ENCODE peak calls at places on chromosomes 11 and 22, in eight cellular contexts. One of them, this sample, is unnamed. For H3K27me3, the result is how much of the 10 kb centered on the place peaks cover.

GRCh38 chr11:59865031-59865430 is 1.3 kb downstream of the TCN1 start:
- DNase-seq in dorsolateral prefrontal cortex: no peak
- DNase-seq in right lobe of liver: no peak
- DNase-seq in body of pancreas: no peak
- DNase-seq in bronchial epithelial cell: peak
- DNase-seq in iPS DF 6.9: no peak
- DNase-seq in heart left ventricle: no peak
- DNase-seq in fibroblast of lung: peak
- DNase-seq in this sample: no peak

GRCh38 chr11:67372993-67373915 is at the start of gene CLCF1:
- DNase-seq in dorsolateral prefrontal cortex: no peak
- DNase-seq in right lobe of liver: peak
- DNase-seq in body of pancreas: peak
- DNase-seq in bronchial epithelial cell: peak
- DNase-seq in iPS DF 6.9: no peak
- DNase-seq in heart left ventricle: peak
- DNase-seq in fibroblast of lung: peak
- DNase-seq in this sample: peak

GRCh38 chr11:64545605-64546004 is 45.4 kb upstream of the SLC22A12 start:
- DNase-seq in dorsolateral prefrontal cortex: no peak
- DNase-seq in right lobe of liver: peak
- DNase-seq in body of pancreas: no peak
- DNase-seq in bronchial epithelial cell: peak
- DNase-seq in iPS DF 6.9: no peak
- DNase-seq in heart left ventricle: no peak
- DNase-seq in fibroblast of lung: peak
- DNase-seq in this sample: peak

GRCh38 chr22:25027959-25028840 is 75.7 kb downstream of the KIAA1671 start:
- DNase-seq in dorsolateral prefrontal cortex: no peak
- DNase-seq in right lobe of liver: no peak
- DNase-seq in body of pancreas: no peak
- DNase-seq in bronchial epithelial cell: no peak
- DNase-seq in iPS DF 6.9: no peak
- DNase-seq in heart left ventricle: peak
- DNase-seq in fibroblast of lung: no peak
- DNase-seq in this sample: peak

GRCh38 chr11:58503361-58503856 is 4.5 kb downstream of the OR5B21 start:
- DNase-seq in dorsolateral prefrontal cortex: no peak
- DNase-seq in right lobe of liver: no peak
- DNase-seq in body of pancreas: no peak
- DNase-seq in bronchial epithelial cell: peak
- DNase-seq in iPS DF 6.9: no peak
- DNase-seq in heart left ventricle: no peak
- DNase-seq in fibroblast of lung: peak
- DNase-seq in this sample: peak

GRCh38 chr11:76588455-76589325 is 81.9 kb downstream of the LRRC32 start:
- DNase-seq in dorsolateral prefrontal cortex: no peak
- DNase-seq in right lobe of liver: peak
- DNase-seq in body of pancreas: no peak
- DNase-seq in bronchial epithelial cell: no peak
- DNase-seq in iPS DF 6.9: no peak
- DNase-seq in heart left ventricle: peak
- DNase-seq in fibroblast of lung: no peak
- DNase-seq in this sample: peak

GRCh38 chr11:66489636-66490035 is 9.4 kb downstream of the DPP3 start:
- DNase-seq in dorsolateral prefrontal cortex: no peak
- DNase-seq in right lobe of liver: no peak
- DNase-seq in body of pancreas: no peak
- DNase-seq in bronchial epithelial cell: no peak
- DNase-seq in iPS DF 6.9: no peak
- DNase-seq in heart left ventricle: no peak
- DNase-seq in fibroblast of lung: no peak
- DNase-seq in this sample: no peak

GRCh38 chr11:135075740-135076139 is 663.7 kb upstream of the B3GAT1 start:
- DNase-seq in dorsolateral prefrontal cortex: no peak
- DNase-seq in right lobe of liver: no peak
- DNase-seq in body of pancreas: peak
- DNase-seq in bronchial epithelial cell: peak
- DNase-seq in iPS DF 6.9: no peak
- DNase-seq in heart left ventricle: no peak
- DNase-seq in fibroblast of lung: peak
- DNase-seq in this sample: peak

GRCh38 chr11:75574698-75575265 is 12.7 kb downstream of the SERPINH1 start:
- DNase-seq in dorsolateral prefrontal cortex: no peak
- DNase-seq in right lobe of liver: peak
- DNase-seq in body of pancreas: no peak
- DNase-seq in bronchial epithelial cell: no peak
- DNase-seq in iPS DF 6.9: no peak
- DNase-seq in heart left ventricle: no peak
- DNase-seq in fibroblast of lung: no peak
- DNase-seq in this sample: no peak

GRCh38 chr11:2804189-2804588 is 81.4 kb downstream of the CDKN1C start:
- DNase-seq in dorsolateral prefrontal cortex: peak
- DNase-seq in right lobe of liver: no peak
- DNase-seq in body of pancreas: no peak
- DNase-seq in bronchial epithelial cell: no peak
- DNase-seq in iPS DF 6.9: no peak
- DNase-seq in heart left ventricle: no peak
- DNase-seq in fibroblast of lung: no peak
- DNase-seq in this sample: no peak

GRCh38 chr11:62472063-62472884 is 53.4 kb downstream of the SCGB1A1 start:
- DNase-seq in dorsolateral prefrontal cortex: no peak
- DNase-seq in right lobe of liver: no peak
- DNase-seq in body of pancreas: no peak
- DNase-seq in bronchial epithelial cell: peak
- DNase-seq in iPS DF 6.9: no peak
- DNase-seq in heart left ventricle: no peak
- DNase-seq in fibroblast of lung: peak
- DNase-seq in this sample: peak

GRCh38 chr11:117618273-117618672 is 178.7 kb downstream of the DSCAML1 start:
- DNase-seq in dorsolateral prefrontal cortex: no peak
- DNase-seq in right lobe of liver: no peak
- DNase-seq in body of pancreas: no peak
- DNase-seq in bronchial epithelial cell: peak
- DNase-seq in iPS DF 6.9: no peak
- DNase-seq in heart left ventricle: no peak
- DNase-seq in fibroblast of lung: no peak
- DNase-seq in this sample: no peak

GRCh38 chr11:9796276-9796675 is 132.4 kb downstream of the SWAP70 start:
- DNase-seq in dorsolateral prefrontal cortex: no peak
- DNase-seq in right lobe of liver: no peak
- DNase-seq in body of pancreas: no peak
- DNase-seq in bronchial epithelial cell: no peak
- DNase-seq in iPS DF 6.9: no peak
- DNase-seq in heart left ventricle: no peak
- DNase-seq in fibroblast of lung: no peak
- DNase-seq in this sample: no peak

GRCh38 chr22:22245935-22246525 is 1.4 kb downstream of the VPREB1 start:
- DNase-seq in dorsolateral prefrontal cortex: no peak
- DNase-seq in right lobe of liver: no peak
- DNase-seq in body of pancreas: no peak
- DNase-seq in bronchial epithelial cell: no peak
- DNase-seq in iPS DF 6.9: no peak
- DNase-seq in heart left ventricle: no peak
- DNase-seq in fibroblast of lung: no peak
- DNase-seq in this sample: no peak

GRCh38 chr22:22243033-22243680 is 1.4 kb upstream of the VPREB1 start:
- DNase-seq in dorsolateral prefrontal cortex: no peak
- DNase-seq in right lobe of liver: no peak
- DNase-seq in body of pancreas: no peak
- DNase-seq in bronchial epithelial cell: no peak
- DNase-seq in iPS DF 6.9: no peak
- DNase-seq in heart left ventricle: no peak
- DNase-seq in fibroblast of lung: no peak
- DNase-seq in this sample: no peak

GRCh38 chr22:22244337-22245250 is at the start of gene VPREB1:
- DNase-seq in dorsolateral prefrontal cortex: no peak
- DNase-seq in right lobe of liver: no peak
- DNase-seq in body of pancreas: no peak
- DNase-seq in bronchial epithelial cell: no peak
- DNase-seq in iPS DF 6.9: no peak
- DNase-seq in heart left ventricle: no peak
- DNase-seq in fibroblast of lung: no peak
- DNase-seq in this sample: peak

GRCh38 chr22:22246706-22247105 is 2.1 kb downstream of the VPREB1 start:
- DNase-seq in dorsolateral prefrontal cortex: no peak
- DNase-seq in right lobe of liver: no peak
- DNase-seq in body of pancreas: no peak
- DNase-seq in bronchial epithelial cell: no peak
- DNase-seq in iPS DF 6.9: no peak
- DNase-seq in heart left ventricle: no peak
- DNase-seq in fibroblast of lung: no peak
- DNase-seq in this sample: no peak

GRCh38 chr22:22245256-22245909 is 797 bp downstream of the VPREB1 start:
- DNase-seq in dorsolateral prefrontal cortex: no peak
- DNase-seq in right lobe of liver: no peak
- DNase-seq in body of pancreas: no peak
- DNase-seq in bronchial epithelial cell: no peak
- DNase-seq in iPS DF 6.9: no peak
- DNase-seq in heart left ventricle: no peak
- DNase-seq in fibroblast of lung: no peak
- DNase-seq in this sample: no peak
- H3K27me3 ChIP-seq in dorsolateral prefrontal cortex: under half
- H3K27me3 ChIP-seq in right lobe of liver: under half
- H3K27me3 ChIP-seq in body of pancreas: under half
- H3K27me3 ChIP-seq in bronchial epithelial cell: under half
- H3K27me3 ChIP-seq in iPS DF 6.9: half or more
- H3K27me3 ChIP-seq in heart left ventricle: under half
- H3K27me3 ChIP-seq in fibroblast of lung: under half
- H3K27me3 ChIP-seq in this sample: under half

GRCh38 chr11:33377852-33378385 is 120.7 kb downstream of the HIPK3 start:
- DNase-seq in dorsolateral prefrontal cortex: no peak
- DNase-seq in right lobe of liver: no peak
- DNase-seq in body of pancreas: no peak
- DNase-seq in bronchial epithelial cell: no peak
- DNase-seq in iPS DF 6.9: no peak
- DNase-seq in heart left ventricle: no peak
- DNase-seq in fibroblast of lung: peak
- DNase-seq in this sample: no peak
- H3K27me3 ChIP-seq in dorsolateral prefrontal cortex: under half
- H3K27me3 ChIP-seq in right lobe of liver: under half
- H3K27me3 ChIP-seq in body of pancreas: under half
- H3K27me3 ChIP-seq in bronchial epithelial cell: under half
- H3K27me3 ChIP-seq in iPS DF 6.9: under half
- H3K27me3 ChIP-seq in heart left ventricle: under half
- H3K27me3 ChIP-seq in fibroblast of lung: under half
- H3K27me3 ChIP-seq in this sample: under half

DNA sequence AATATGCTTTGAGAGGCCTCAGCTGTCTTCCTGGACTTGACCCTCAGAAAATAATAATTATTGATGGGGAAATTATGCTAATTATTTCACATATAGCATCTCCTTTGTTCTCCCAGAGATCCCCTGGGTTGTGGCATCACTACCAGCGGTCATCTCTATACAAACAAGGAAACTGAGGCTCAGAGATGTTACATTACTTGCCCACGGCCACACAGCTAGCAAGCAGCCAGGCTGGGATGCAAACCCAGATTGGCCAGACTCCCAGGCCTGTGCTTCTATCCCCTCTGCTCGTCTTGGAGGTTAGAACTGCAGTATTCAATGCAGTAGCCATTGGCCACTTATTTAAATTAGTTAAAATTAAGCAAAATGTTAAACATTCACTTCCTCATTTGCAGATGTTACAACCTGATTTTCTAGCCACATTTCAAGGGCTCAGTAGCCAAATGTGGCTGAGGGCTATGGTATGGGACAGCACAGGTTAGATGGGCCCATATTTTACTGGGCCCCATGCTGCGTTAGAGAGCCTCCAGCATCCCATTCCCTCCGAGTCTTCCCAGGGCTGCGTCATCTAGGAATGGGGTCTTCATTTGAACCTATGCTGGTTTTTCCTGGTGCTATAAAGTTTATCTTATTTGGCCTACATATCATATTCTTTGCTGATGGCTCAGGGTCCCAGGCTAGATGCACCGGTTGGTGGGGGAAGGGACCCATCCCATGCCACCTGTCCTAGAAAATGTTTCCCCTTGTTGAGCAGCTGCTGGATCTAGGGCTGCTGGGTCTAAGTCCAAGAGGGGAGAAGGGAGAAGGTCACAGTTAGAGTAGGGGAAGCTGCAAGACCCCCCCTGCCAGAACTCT is 2.2 kb downstream of the SLC35C1 start:
- DNase-seq in dorsolateral prefrontal cortex: no peak
- DNase-seq in right lobe of liver: no peak
- DNase-seq in body of pancreas: no peak
- DNase-seq in bronchial epithelial cell: no peak
- DNase-seq in iPS DF 6.9: no peak
- DNase-seq in heart left ventricle: peak
- DNase-seq in fibroblast of lung: no peak
- DNase-seq in this sample: no peak
- H3K27me3 ChIP-seq in dorsolateral prefrontal cortex: under half
- H3K27me3 ChIP-seq in right lobe of liver: under half
- H3K27me3 ChIP-seq in body of pancreas: under half
- H3K27me3 ChIP-seq in bronchial epithelial cell: under half
- H3K27me3 ChIP-seq in iPS DF 6.9: under half
- H3K27me3 ChIP-seq in heart left ventricle: under half
- H3K27me3 ChIP-seq in fibroblast of lung: under half
- H3K27me3 ChIP-seq in this sample: under half

GRCh38 chr22:39661501-39661841 is 90.9 kb downstream of the CACNA1I start:
- DNase-seq in dorsolateral prefrontal cortex: no peak
- DNase-seq in right lobe of liver: no peak
- DNase-seq in body of pancreas: no peak
- DNase-seq in bronchial epithelial cell: no peak
- DNase-seq in iPS DF 6.9: no peak
- DNase-seq in heart left ventricle: no peak
- DNase-seq in fibroblast of lung: no peak
- DNase-seq in this sample: no peak

GRCh38 chr22:39661842-39662676 is 91.5 kb downstream of the CACNA1I start:
- DNase-seq in dorsolateral prefrontal cortex: no peak
- DNase-seq in right lobe of liver: no peak
- DNase-seq in body of pancreas: peak
- DNase-seq in bronchial epithelial cell: peak
- DNase-seq in iPS DF 6.9: no peak
- DNase-seq in heart left ventricle: no peak
- DNase-seq in fibroblast of lung: no peak
- DNase-seq in this sample: no peak

GRCh38 chr22:39664485-39665200 is 94.1 kb downstream of the CACNA1I start:
- DNase-seq in dorsolateral prefrontal cortex: no peak
- DNase-seq in right lobe of liver: no peak
- DNase-seq in body of pancreas: peak
- DNase-seq in bronchial epithelial cell: no peak
- DNase-seq in iPS DF 6.9: no peak
- DNase-seq in heart left ventricle: no peak
- DNase-seq in fibroblast of lung: no peak
- DNase-seq in this sample: no peak

GRCh38 chr22:39663751-39664150 is 93.2 kb downstream of the CACNA1I start:
- DNase-seq in dorsolateral prefrontal cortex: no peak
- DNase-seq in right lobe of liver: no peak
- DNase-seq in body of pancreas: no peak
- DNase-seq in bronchial epithelial cell: no peak
- DNase-seq in iPS DF 6.9: no peak
- DNase-seq in heart left ventricle: no peak
- DNase-seq in fibroblast of lung: no peak
- DNase-seq in this sample: no peak

DNA sequence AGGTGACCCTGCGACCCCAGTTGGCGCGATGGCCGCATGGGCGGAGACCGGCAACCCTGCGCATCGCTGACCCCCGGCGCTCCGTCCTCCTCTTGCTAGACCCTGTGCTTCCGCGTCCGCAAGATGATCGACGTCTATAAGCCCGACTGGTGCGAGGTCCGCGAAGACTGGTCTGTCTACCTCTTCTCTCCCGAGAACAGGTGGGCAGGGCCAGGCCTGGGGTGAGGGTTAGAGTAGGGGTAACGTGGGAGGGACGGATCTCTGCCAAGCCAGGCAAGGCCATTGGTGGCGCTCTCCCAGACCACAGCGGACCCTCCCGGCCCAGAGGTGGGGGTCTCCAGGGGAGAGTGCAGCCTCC is 92.1 kb downstream of the CACNA1I start:
- DNase-seq in dorsolateral prefrontal cortex: no peak
- DNase-seq in right lobe of liver: no peak
- DNase-seq in body of pancreas: no peak
- DNase-seq in bronchial epithelial cell: no peak
- DNase-seq in iPS DF 6.9: no peak
- DNase-seq in heart left ventricle: no peak
- DNase-seq in fibroblast of lung: no peak
- DNase-seq in this sample: no peak
- H3K27me3 ChIP-seq in dorsolateral prefrontal cortex: under half
- H3K27me3 ChIP-seq in right lobe of liver: under half
- H3K27me3 ChIP-seq in body of pancreas: under half
- H3K27me3 ChIP-seq in bronchial epithelial cell: under half
- H3K27me3 ChIP-seq in iPS DF 6.9: under half
- H3K27me3 ChIP-seq in heart left ventricle: half or more
- H3K27me3 ChIP-seq in fibroblast of lung: under half
- H3K27me3 ChIP-seq in this sample: under half

This sample was measured in trophoblast cell.